ENCODE peak calls at places on chromosomes 5 and 9, in four cellular contexts. One of them, this sample, is unnamed.

GRCh38 chr5:149837680-149838269 is 106.8 kb downstream of the PDE6A start:
- DNase-seq in K562: peak; percentile 78
- DNase-seq in adrenal gland: peak; percentile 91
- DNase-seq in body of pancreas: peak; percentile 40
- DNase-seq in this sample: no peak

GRCh38 chr5:102711525-102712240 is 43.4 kb upstream of the PAM start:
- DNase-seq in K562: no peak
- DNase-seq in adrenal gland: no peak
- DNase-seq in body of pancreas: no peak
- DNase-seq in this sample: no peak

GRCh38 chr9:37408933-37409710 is 13.4 kb upstream of the GRHPR start:
- DNase-seq in K562: peak; percentile 76
- DNase-seq in adrenal gland: no peak
- DNase-seq in body of pancreas: no peak
- DNase-seq in this sample: no peak

GRCh38 chr5:135488727-135489465 is 36.7 kb upstream of the TIFAB start:
- DNase-seq in K562: peak; percentile 81
- DNase-seq in adrenal gland: no peak
- DNase-seq in body of pancreas: no peak
- DNase-seq in this sample: no peak

GRCh38 chr9:90137824-90138223 is 504.8 kb downstream of the DIRAS2 start:
- DNase-seq in K562: no peak
- DNase-seq in adrenal gland: no peak
- DNase-seq in body of pancreas: no peak
- DNase-seq in this sample: no peak

GRCh38 chr9:109331353-109331752 is 10.5 kb upstream of the EPB41L4B start:
- DNase-seq in K562: no peak
- DNase-seq in adrenal gland: peak; percentile 80
- DNase-seq in body of pancreas: peak; percentile 99
- DNase-seq in this sample: no peak

GRCh38 chr5:59178482-59178881 is 595.6 kb downstream of the RAB3C start:
- DNase-seq in K562: no peak
- DNase-seq in adrenal gland: no peak
- DNase-seq in body of pancreas: no peak
- DNase-seq in this sample: no peak

GRCh38 chr9:89730715-89731114 is 125.9 kb downstream of the GADD45G start:
- DNase-seq in K562: peak; percentile 10
- DNase-seq in adrenal gland: no peak
- DNase-seq in body of pancreas: peak; percentile 93
- DNase-seq in this sample: peak; percentile 97

GRCh38 chr5:175713930-175714329 is 56.1 kb downstream of the HRH2 start:
- DNase-seq in K562: no peak
- DNase-seq in adrenal gland: peak; percentile 10
- DNase-seq in body of pancreas: no peak
- DNase-seq in this sample: no peak

GRCh38 chr9:86723351-86723750 is 224.0 kb downstream of the GAS1 start:
- DNase-seq in K562: no peak
- DNase-seq in adrenal gland: no peak
- DNase-seq in body of pancreas: no peak
- DNase-seq in this sample: no peak

GRCh38 chr9:72856985-72857631 is 95.7 kb downstream of the ALDH1A1 start:
- DNase-seq in K562: peak; percentile 11
- DNase-seq in adrenal gland: peak; percentile 58
- DNase-seq in body of pancreas: peak; percentile 19
- DNase-seq in this sample: no peak

GRCh38 chr5:154866841-154867240 is 8.4 kb downstream of the CNOT8 start:
- DNase-seq in K562: no peak
- DNase-seq in adrenal gland: no peak
- DNase-seq in body of pancreas: no peak
- DNase-seq in this sample: no peak

GRCh38 chr5:176360894-176361436 is 599 bp downstream of the KIAA1191 start:
- DNase-seq in K562: no peak
- DNase-seq in adrenal gland: no peak
- DNase-seq in body of pancreas: peak; percentile 18
- DNase-seq in this sample: no peak

GRCh38 chr5:7415123-7415522 is 19.2 kb downstream of the ADCY2 start:
- DNase-seq in K562: no peak
- DNase-seq in adrenal gland: no peak
- DNase-seq in body of pancreas: no peak
- DNase-seq in this sample: no peak

GRCh38 chr5:141392429-141393198 is at the start of gene PCDHGA8:
- DNase-seq in K562: no peak
- DNase-seq in adrenal gland: no peak
- DNase-seq in body of pancreas: no peak
- DNase-seq in this sample: no peak

GRCh38 chr9:78294290-78295176 is 2.4 kb upstream of the PSAT1 start:
- DNase-seq in K562: no peak
- DNase-seq in adrenal gland: peak; percentile 42
- DNase-seq in body of pancreas: no peak
- DNase-seq in this sample: no peak

GRCh38 chr9:120413121-120414048 is 166.6 kb downstream of the CDK5RAP2 start:
- DNase-seq in K562: no peak
- DNase-seq in adrenal gland: no peak
- DNase-seq in body of pancreas: no peak
- DNase-seq in this sample: no peak

GRCh38 chr5:139653616-139654015 is 5.5 kb downstream of the CXXC5 start:
- DNase-seq in K562: peak; percentile 7
- DNase-seq in adrenal gland: no peak
- DNase-seq in body of pancreas: peak; percentile 30
- DNase-seq in this sample: no peak

GRCh38 chr9:33425128-33425533 is 22.3 kb downstream of the AQP3 start:
- DNase-seq in K562: no peak
- DNase-seq in adrenal gland: no peak
- DNase-seq in body of pancreas: no peak
- DNase-seq in this sample: no peak

GRCh38 chr5:141603912-141604311 is 14.9 kb downstream of the DIAPH1 start:
- DNase-seq in K562: no peak
- DNase-seq in adrenal gland: no peak
- DNase-seq in body of pancreas: no peak
- DNase-seq in this sample: no peak

GRCh38 chr5:29230526-29231050 is 1962.9 kb upstream of the CDH6 start:
- DNase-seq in K562: no peak
- DNase-seq in adrenal gland: no peak
- DNase-seq in body of pancreas: no peak
- DNase-seq in this sample: no peak

GRCh38 chr9:134217431-134218210 is 53.3 kb upstream of the RNU6ATAC start:
- DNase-seq in K562: peak; percentile 43
- DNase-seq in adrenal gland: no peak
- DNase-seq in body of pancreas: no peak
- DNase-seq in this sample: peak; percentile 42

GRCh38 chr5:90530736-90531487 is 1.5 kb upstream of the LYSMD3 start:
- DNase-seq in K562: no peak
- DNase-seq in adrenal gland: no peak
- DNase-seq in body of pancreas: peak; percentile 17
- DNase-seq in this sample: no peak

GRCh38 chr5:151618907-151619306 is 27.8 kb upstream of the FAT2 start:
- DNase-seq in K562: no peak
- DNase-seq in adrenal gland: no peak
- DNase-seq in body of pancreas: no peak
- DNase-seq in this sample: no peak

GRCh38 chr5:56569576-56569975 is 245.8 kb upstream of the MAP3K1 start:
- DNase-seq in K562: no peak
- DNase-seq in adrenal gland: no peak
- DNase-seq in body of pancreas: no peak
- DNase-seq in this sample: no peak

DNA sequence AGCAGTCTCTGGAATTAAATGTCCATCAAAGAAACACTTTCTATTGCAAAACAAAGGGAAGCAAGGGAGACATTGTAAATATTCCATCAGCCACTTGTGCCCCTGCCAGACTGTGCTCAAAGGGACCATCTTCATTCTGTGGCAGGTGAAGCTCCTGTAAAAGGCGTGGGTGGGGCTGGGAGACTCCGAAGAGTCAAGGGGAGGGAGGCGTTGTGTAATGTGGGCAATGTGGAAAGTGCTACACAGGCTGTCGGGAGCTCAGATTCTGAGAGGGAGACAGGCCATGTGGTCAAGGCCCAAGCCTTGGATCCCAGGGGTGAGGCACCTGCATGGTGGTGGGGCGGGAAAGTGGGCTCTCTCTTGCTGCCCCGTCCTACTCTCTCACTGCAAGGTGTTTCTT is 272.2 kb downstream of the HSPA4 start:
- DNase-seq in K562: no peak
- DNase-seq in adrenal gland: no peak
- DNase-seq in body of pancreas: no peak
- DNase-seq in this sample: no peak
- H3K4me1 ChIP-seq in K562: no peaks in the 10 kb centered on the region
- H3K4me1 ChIP-seq in adrenal gland: no peaks in the 10 kb centered on the region
- H3K4me1 ChIP-seq in body of pancreas: peaks cover 9% of the 10 kb centered on the region
- H3K4me1 ChIP-seq in this sample: peaks cover 6% of the 10 kb centered on the region

GRCh38 chr9:70477907-70478480 is 63.5 kb upstream of the KLF9 start:
- DNase-seq in K562: no peak
- DNase-seq in adrenal gland: no peak
- DNase-seq in body of pancreas: peak; percentile 24
- DNase-seq in this sample: no peak

GRCh38 chr9:70479880-70480291 is 65.4 kb upstream of the KLF9 start:
- DNase-seq in K562: no peak
- DNase-seq in adrenal gland: no peak
- DNase-seq in body of pancreas: peak; percentile 53
- DNase-seq in this sample: no peak

GRCh38 chr9:70478963-70479641 is 64.6 kb upstream of the KLF9 start:
- DNase-seq in K562: no peak
- DNase-seq in adrenal gland: no peak
- DNase-seq in body of pancreas: peak; percentile 89
- DNase-seq in this sample: peak; percentile 40

GRCh38 chr9:70481471-70481870 is 67.0 kb upstream of the KLF9 start:
- DNase-seq in K562: no peak
- DNase-seq in adrenal gland: no peak
- DNase-seq in body of pancreas: no peak
- DNase-seq in this sample: no peak

DNA sequence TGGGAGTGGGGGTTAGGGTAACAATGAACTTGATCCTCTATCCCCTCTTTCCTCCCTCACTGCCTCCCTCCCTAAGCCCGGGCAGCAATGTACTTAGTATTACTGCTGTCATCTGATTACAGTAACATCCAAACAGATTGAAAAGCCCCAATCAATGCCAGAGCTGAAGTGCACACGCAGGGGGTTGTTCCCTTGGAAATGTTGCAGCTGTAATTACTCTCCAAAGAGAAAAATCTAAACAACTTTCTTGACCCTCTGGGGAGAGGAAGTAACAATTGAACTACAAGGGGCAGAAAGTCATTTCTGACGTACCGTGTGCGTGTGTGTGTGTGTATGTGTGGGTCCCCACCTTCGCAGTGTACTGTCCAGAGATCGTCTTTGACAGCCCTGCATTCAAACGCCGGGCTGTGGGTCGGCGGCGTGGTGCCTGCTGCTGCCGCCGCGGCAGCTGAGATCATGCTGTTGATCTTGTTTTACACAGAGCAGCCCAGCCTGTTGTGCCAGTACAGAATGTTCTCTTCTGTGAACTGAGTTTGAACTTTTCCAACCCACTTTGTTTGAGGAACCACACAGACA is 66.0 kb upstream of the KLF9 start:
- DNase-seq in K562: no peak
- DNase-seq in adrenal gland: peak; percentile 96
- DNase-seq in body of pancreas: peak; percentile 93
- DNase-seq in this sample: peak; percentile 73
- TF ChIP-seq POLR2A in K562: no peak
- TF ChIP-seq POLR2A in adrenal gland: peak; percentile 37
- TF ChIP-seq POLR2A in body of pancreas: peak; percentile 96
- TF ChIP-seq POLR2A in this sample: peak; percentile 78

DNA sequence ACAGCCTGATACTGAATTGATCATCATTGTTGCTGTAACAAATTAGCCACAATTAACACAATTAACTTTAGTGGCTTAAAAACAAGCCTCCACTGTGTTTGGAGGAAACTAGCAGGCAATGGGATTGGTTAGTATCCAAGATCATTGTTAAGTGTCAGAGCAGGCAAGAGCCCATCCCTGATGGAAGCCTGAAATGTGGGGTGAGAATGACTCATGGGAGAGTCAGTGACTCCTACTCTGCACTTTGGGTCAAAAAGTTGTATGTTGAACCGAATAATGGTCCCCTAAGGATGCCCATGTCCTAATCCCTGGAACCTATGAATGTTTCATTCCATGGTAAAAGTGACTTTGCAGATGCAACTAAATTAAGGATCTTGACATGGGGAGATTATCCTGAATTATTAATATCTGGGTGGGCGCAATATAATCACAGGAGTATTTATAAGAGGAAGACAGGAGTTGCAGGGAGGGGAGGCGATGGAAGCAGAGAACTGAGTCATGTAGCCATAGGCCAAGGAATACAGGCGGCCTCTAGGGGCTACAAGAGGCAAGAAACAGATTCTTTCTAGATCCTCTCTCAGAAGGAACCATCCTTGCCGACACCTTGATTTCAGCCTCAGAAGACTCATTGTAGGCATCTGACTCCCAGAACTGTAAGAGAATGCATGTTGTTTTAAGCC is 28.8 kb downstream of the ALG2 start:
- DNase-seq in K562: no peak
- DNase-seq in adrenal gland: no peak
- DNase-seq in body of pancreas: no peak
- DNase-seq in this sample: no peak
- H3K4me3 ChIP-seq in K562: no peak overlapping the region
- H3K4me3 ChIP-seq in adrenal gland: no peak overlapping the region
- H3K4me3 ChIP-seq in body of pancreas: no peak overlapping the region
- H3K4me3 ChIP-seq in this sample: no peak overlapping the region

GRCh38 chr9:124266826-124267201 is 9.1 kb downstream of the NEK6 start:
- DNase-seq in K562: no peak
- DNase-seq in adrenal gland: no peak
- DNase-seq in body of pancreas: no peak
- DNase-seq in this sample: no peak

GRCh38 chr9:124267271-124267807 is 9.6 kb downstream of the NEK6 start:
- DNase-seq in K562: no peak
- DNase-seq in adrenal gland: no peak
- DNase-seq in body of pancreas: peak; percentile 79
- DNase-seq in this sample: peak; percentile 82

GRCh38 chr9:124268248-124268647 is 10.5 kb downstream of the NEK6 start:
- DNase-seq in K562: no peak
- DNase-seq in adrenal gland: no peak
- DNase-seq in body of pancreas: no peak
- DNase-seq in this sample: no peak

GRCh38 chr9:124264812-124265211 is 7.1 kb downstream of the NEK6 start:
- DNase-seq in K562: no peak
- DNase-seq in adrenal gland: no peak
- DNase-seq in body of pancreas: no peak
- DNase-seq in this sample: no peak

DNA sequence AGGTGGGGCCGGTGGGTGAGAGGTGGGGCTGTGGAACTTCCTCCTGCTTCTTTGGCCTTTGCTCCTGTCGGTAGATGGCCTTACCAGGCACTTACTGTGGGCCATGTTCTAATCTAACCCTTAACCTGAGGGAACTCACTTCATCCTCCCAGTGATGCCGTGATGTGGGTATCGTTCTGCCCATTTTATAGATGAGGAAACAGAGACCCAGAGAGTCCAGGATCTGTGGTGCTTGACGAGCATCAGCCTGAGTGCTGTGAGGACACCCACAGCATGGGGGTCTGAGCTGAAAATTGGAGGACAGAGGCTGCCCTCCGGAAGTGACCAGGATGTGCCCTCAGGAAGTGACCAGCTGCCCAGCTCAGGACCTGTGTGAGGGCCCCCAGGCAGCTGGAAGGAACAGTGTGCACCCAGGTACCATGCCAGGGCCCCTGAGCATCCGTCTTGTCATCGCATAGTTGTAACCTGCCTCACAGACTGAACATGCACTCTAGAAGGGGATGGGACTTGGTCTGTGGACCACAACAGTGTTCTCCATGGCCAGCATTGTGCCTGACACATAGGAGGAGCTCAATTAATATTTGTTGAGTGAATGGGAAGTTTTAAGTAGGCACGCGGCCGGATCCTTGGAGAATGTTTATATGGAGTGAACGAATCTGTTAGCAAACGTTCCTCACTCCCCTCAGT is 8.5 kb downstream of the NEK6 start:
- DNase-seq in K562: no peak
- DNase-seq in adrenal gland: no peak
- DNase-seq in body of pancreas: no peak
- DNase-seq in this sample: no peak
- H3K4me1 ChIP-seq in K562: peaks cover 9% of the 10 kb centered on the region
- H3K4me1 ChIP-seq in adrenal gland: peaks cover 28% of the 10 kb centered on the region
- H3K4me1 ChIP-seq in body of pancreas: peaks cover 61% of the 10 kb centered on the region
- H3K4me1 ChIP-seq in this sample: peaks cover 77% of the 10 kb centered on the region

This sample was measured in right lobe of liver.